ENCODE peak calls at places on chromosomes 3 and 15, in seven cellular contexts. U, P, S, W, R, V and M are unnamed samples.
A peak's percentile ranks its signal among the peaks of the same experiment; 100 is the strongest.

GRCh38 chr15:75733761-75734651 is 21.4 kb upstream of the CSPG4 start:
- DNase-seq in V (no peak), R (no peak), S (no peak), U (no peak), P (no peak), W (no peak), M (no peak)

GRCh38 chr15:63448261-63448660 is 56.1 kb upstream of the USP3 start:
- DNase-seq in P (no peak), R (no peak), W (no peak), S (no peak), V (no peak), U (no peak), M (no peak)

GRCh38 chr15:65619636-65620290 is 2.0 kb upstream of the SLC24A1 start:
- DNase-seq in P (no peak), V (no peak), R (no peak), S (no peak), U (no peak), W (no peak), M (no peak)

GRCh38 chr3:146160964-146161724 is at the start of gene PLOD2:
- DNase-seq in U (no peak), P (peak; percentile 72), W (no peak), R (peak; percentile 91), V (peak; percentile 80), S (peak; percentile 85), M (no peak)

GRCh38 chr3:122962149-122962548 is 65.4 kb downstream of the SEMA5B start:
- DNase-seq in R (no peak), S (no peak), U (no peak), W (no peak), V (no peak), P (peak; percentile 59), M (no peak)

GRCh38 chr15:78988361-78988911 is 43.6 kb upstream of the CTSH start:
- DNase-seq in P (peak; percentile 28), S (peak; percentile 95), R (peak; percentile 97), V (peak; percentile 95), W (no peak), U (no peak), M (no peak)

GRCh38 chr3:185200639-185201038 is 47.8 kb upstream of the C3orf70 start:
- DNase-seq in W (no peak), V (no peak), P (no peak), S (peak; percentile 64), R (peak; percentile 57), U (no peak), M (no peak)

GRCh38 chr3:197878427-197878826 is 71.6 kb upstream of the RPL35A start:
- DNase-seq in P (no peak), R (no peak), U (no peak), S (no peak), W (no peak), V (no peak), M (no peak)

GRCh38 chr3:170907519-170908234 is 760 bp downstream of the EIF5A2 start:
- DNase-seq in W (no peak), U (peak; percentile 15), V (no peak), R (peak; percentile 33), P (peak; percentile 5), S (peak; percentile 15), M (no peak)

GRCh38 chr3:164486150-164486549 is 592.1 kb downstream of the SI start:
- DNase-seq in P (no peak), U (no peak), V (no peak), R (no peak), W (no peak), S (no peak), M (no peak)

GRCh38 chr3:101479022-101479421 is 34.0 kb downstream of the SENP7 start:
- DNase-seq in P (no peak), U (no peak), S (no peak), V (no peak), W (no peak), R (no peak), M (no peak)

GRCh38 chr3:4306860-4307259 is 3.7 kb downstream of the SETMAR start:
- DNase-seq in V (no peak), S (no peak), W (no peak), R (peak; percentile 14), U (no peak), P (no peak), M (no peak)

GRCh38 chr3:131608741-131609140 is 106.0 kb upstream of the MRPL3 start:
- DNase-seq in R (peak; percentile 23), P (no peak), V (no peak), U (no peak), W (no peak), S (no peak), M (no peak)

GRCh38 chr3:185744997-185745843 is 79.6 kb downstream of the IGF2BP2 start:
- DNase-seq in R (peak; percentile 92), U (no peak), W (no peak), S (peak; percentile 57), P (no peak), V (no peak), M (no peak)

GRCh38 chr3:194130807-194131589 is 5.0 kb upstream of the HES1 start:
- DNase-seq in U (no peak), V (peak; percentile 65), W (no peak), P (no peak), S (no peak), R (peak; percentile 56), M (no peak)

GRCh38 chr3:39150803-39151631 is 2.4 kb downstream of the CSRNP1 start:
- DNase-seq in R (peak; percentile 98), V (peak; percentile 86), S (peak; percentile 76), P (peak; percentile 78), W (no peak), U (no peak), M (no peak)